ENCODE peak calls at places on chromosomes 3 and 15, in seven cellular contexts. P, Q, L, F, S, O and H are unnamed samples.
A peak's percentile ranks its signal among the peaks of the same experiment; 100 is the strongest.

GRCh38 chr15:40233727-40234577 is 4.9 kb upstream of the PAK6 start:
- DNase-seq in O (no peak), S (no peak), L (no peak), P (no peak), Q (no peak), F (no peak), H (no peak)

GRCh38 chr15:31501536-31502157 is 175.0 kb downstream of the KLF13 start:
- DNase-seq in S (no peak), Q (no peak), P (no peak), L (no peak), O (no peak), F (no peak), H (no peak)

GRCh38 chr15:63252292-63252691 is 25.1 kb upstream of the APH1B start:
- DNase-seq in L (no peak), F (no peak), P (no peak), O (no peak), Q (no peak), S (no peak), H (no peak)

GRCh38 chr3:143120716-143121239 is 1.2 kb downstream of the CHST2 start:
- DNase-seq in F (no peak), L (no peak), Q (peak; percentile 38), S (peak; percentile 50), O (no peak), P (no peak), H (no peak)

GRCh38 chr3:149732234-149732633 is 20.1 kb downstream of the COMMD2 start:
- DNase-seq in P (no peak), S (no peak), Q (no peak), O (no peak), F (no peak), L (no peak), H (no peak)

GRCh38 chr15:96342611-96343528 is 12.4 kb downstream of the NR2F2 start:
- DNase-seq in P (no peak), S (no peak), Q (no peak), L (no peak), F (no peak), O (no peak), H (no peak)

GRCh38 chr3:142962520-142963265 is 781 bp downstream of the PAQR9 start:
- DNase-seq in O (no peak), S (no peak), Q (no peak), L (no peak), F (no peak), P (no peak), H (no peak)

GRCh38 chr15:41429003-41429890 is 12.4 kb downstream of the RTF1 start:
- DNase-seq in O (no peak), S (no peak), F (no peak), Q (no peak), L (no peak), P (peak; percentile 65), H (no peak)

GRCh38 chr3:190252080-190252479 is 70.2 kb downstream of the CLDN1 start:
- DNase-seq in O (no peak), Q (no peak), L (no peak), S (no peak), F (no peak), P (no peak), H (no peak)

GRCh38 chr15:48392356-48392755 is 61.1 kb downstream of the DUT start:
- DNase-seq in Q (no peak), S (no peak), L (no peak), O (no peak), P (no peak), F (no peak), H (no peak)

GRCh38 chr15:56491110-56491722 is 26.3 kb upstream of the MNS1 start:
- DNase-seq in P (peak; percentile 28), L (peak; percentile 71), O (peak; percentile 54), Q (peak; percentile 59), F (peak; percentile 68), S (peak; percentile 71), H (peak; percentile 78)

GRCh38 chr15:99509686-99510461 is 55.9 kb upstream of the MEF2A start:
- DNase-seq in O (no peak), Q (no peak), F (no peak), P (no peak), S (no peak), L (no peak), H (no peak)

GRCh38 chr3:1082024-1082633 is 10.7 kb upstream of the CNTN6 start:
- DNase-seq in F (no peak), S (peak; percentile 33), Q (peak; percentile 13), L (no peak), O (peak; percentile 1), P (no peak), H (peak; percentile 87)
- TF ChIP-seq JUND in F (no peak), S (no peak), Q (no peak), L (no peak), O (no peak), P (no peak), H (no peak)

GRCh38 chr15:89770041-89770440 is 6.1 kb upstream of the MESP2 start:
- DNase-seq in Q (no peak), L (no peak), O (no peak), P (no peak), S (no peak), F (no peak), H (no peak)
- TF ChIP-seq JUND in Q (no peak), L (no peak), O (no peak), P (no peak), S (no peak), F (no peak), H (no peak)

GRCh38 chr3:138426211-138426610 is 8.2 kb upstream of the ESYT3 start:
- DNase-seq in F (no peak), O (no peak), S (no peak), P (no peak), Q (no peak), L (peak; percentile 28), H (peak; percentile 63)
- TF ChIP-seq JUND in F (no peak), O (no peak), S (no peak), P (no peak), Q (no peak), L (no peak), H (no peak)

GRCh38 chr15:52624262-52624661 is 54.9 kb downstream of the ATOSA start:
- DNase-seq in S (no peak), F (no peak), O (peak; percentile 2), L (no peak), Q (no peak), P (no peak), H (no peak)

GRCh38 chr15:52626671-52627369 is 52.4 kb downstream of the ATOSA start:
- DNase-seq in P (no peak), L (no peak), O (no peak), F (no peak), S (no peak), Q (no peak), H (no peak)

GRCh38 chr15:52620496-52620895 is 51.7 kb upstream of the ARPP19 start:
- DNase-seq in L (no peak), F (no peak), Q (no peak), S (no peak), O (no peak), P (no peak), H (no peak)

DNA sequence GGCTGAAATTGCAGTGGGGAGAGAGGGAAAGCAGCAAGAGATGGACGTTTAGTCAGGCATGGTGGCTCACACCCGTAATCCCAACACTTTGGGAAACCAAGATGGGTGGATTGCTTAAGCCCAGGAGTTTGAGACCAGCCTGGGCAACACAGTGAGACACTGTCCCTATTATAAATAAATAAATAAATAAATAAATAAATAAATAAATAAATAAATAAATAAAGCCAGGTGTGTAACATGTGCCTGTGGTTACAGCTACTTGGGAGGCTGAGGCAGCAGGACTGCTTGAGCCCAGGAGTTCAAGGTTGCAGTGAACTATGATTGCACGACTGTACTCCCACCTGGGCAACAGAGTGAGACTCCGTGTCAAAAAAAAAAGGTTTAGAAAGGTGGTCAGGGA is 54.0 kb upstream of the ARPP19 start:
- DNase-seq in Q (no peak), L (no peak), P (no peak), S (no peak), O (no peak), F (no peak), H (no peak)
- TF ChIP-seq JUND in Q (no peak), L (no peak), P (no peak), S (no peak), O (no peak), F (no peak), H (no peak)

DNA sequence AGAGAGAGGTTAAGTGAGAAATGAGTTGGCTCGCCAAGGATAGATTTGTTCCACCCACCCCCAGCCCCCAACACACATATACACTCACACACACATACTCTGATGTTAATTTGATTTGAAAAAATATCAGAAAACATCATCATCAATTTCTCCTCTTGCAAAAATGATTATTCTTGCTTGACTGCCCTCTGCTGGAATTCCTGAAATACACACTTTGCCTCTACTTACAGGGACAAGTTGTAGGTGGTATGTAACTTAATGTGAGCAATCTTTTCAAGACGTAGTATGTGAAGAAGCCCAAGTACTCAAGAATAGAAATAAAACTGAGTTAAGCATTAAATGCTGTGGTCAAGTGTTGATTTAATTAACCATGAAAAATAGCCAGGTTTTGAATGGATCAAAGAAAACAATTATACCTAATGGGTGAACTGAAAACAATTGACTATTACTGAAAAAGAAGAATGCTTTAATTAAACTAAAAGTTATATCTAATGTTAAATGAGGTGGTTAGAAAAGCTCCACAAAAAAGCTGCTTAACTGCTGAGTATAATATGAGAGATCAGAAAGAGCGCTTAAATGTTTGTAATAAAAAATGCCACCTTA is 46.6 kb upstream of the MDFIC2 start:
- DNase-seq in O (peak; percentile 2), F (no peak), L (peak; percentile 0), Q (no peak), P (no peak), S (peak; percentile 14), H (no peak)
- TF ChIP-seq JUND in O (no peak), F (no peak), L (no peak), Q (no peak), P (no peak), S (no peak), H (no peak)